ENCODE peak calls at places on chromosomes 11 and 22, in seven cellular contexts. Y is K562, L is A673, M is right cardiac atrium, N is heart right ventricle, J is GM23248, T is neural progenitor cell. C is an unnamed sample.

GRCh38 chr11:36278531-36279245 is 10.5 kb downstream of the COMMD9 start:
- DNase-seq in Y (no peak), L (no peak), M (no peak), N (no peak), J (no peak), T (peak), C (no peak)

GRCh38 chr11:87926250-87926970 is 248.8 kb downstream of the RAB38 start:
- DNase-seq in Y (no peak), L (no peak), M (no peak), N (no peak), J (peak), T (no peak), C (no peak)

GRCh38 chr22:44088976-44089570 is 65.0 kb downstream of the PARVB start:
- DNase-seq in Y (no peak), L (no peak), M (peak), N (peak), J (peak), T (no peak), C (no peak)

GRCh38 chr11:2797741-2798361 is 87.7 kb downstream of the CDKN1C start:
- DNase-seq in Y (no peak), L (no peak), M (peak), N (no peak), J (no peak), T (no peak), C (no peak)

GRCh38 chr22:50017701-50018224 is 5.2 kb upstream of the IL17REL start:
- DNase-seq in Y (no peak), L (no peak), M (no peak), N (no peak), J (no peak), T (no peak), C (no peak)

GRCh38 chr11:118434553-118435232 is 1.6 kb upstream of the KMT2A start:
- DNase-seq in Y (peak), L (peak), M (peak), N (peak), J (peak), T (peak), C (peak)

GRCh38 chr11:5489571-5490357 is 1.3 kb downstream of the OR52D1 start:
- DNase-seq in Y (no peak), L (no peak), M (no peak), N (no peak), J (no peak), T (no peak), C (no peak)

GRCh38 chr22:48827904-48828555 is 999.6 kb downstream of the BRD1 start:
- DNase-seq in Y (no peak), L (no peak), M (no peak), N (no peak), J (no peak), T (no peak), C (no peak)

GRCh38 chr11:47551086-47551485 is 1.8 kb downstream of the CELF1 start:
- DNase-seq in Y (peak), L (peak), M (no peak), N (no peak), J (peak), T (peak), C (peak)

GRCh38 chr11:976431-977160 is 50.9 kb downstream of the AP2A2 start:
- DNase-seq in Y (no peak), L (no peak), M (peak), N (no peak), J (peak), T (no peak), C (no peak)

GRCh38 chr22:38709306-38709705 is 3.6 kb downstream of the GTPBP1 start:
- DNase-seq in Y (no peak), L (no peak), M (no peak), N (no peak), J (no peak), T (no peak), C (peak)

GRCh38 chr11:75147875-75148263 is 3.0 kb upstream of the SLCO2B1 start:
- DNase-seq in Y (no peak), L (no peak), M (peak), N (peak), J (no peak), T (no peak), C (no peak)

GRCh38 chr11:117435296-117435695 is 107.6 kb downstream of the CEP164 start:
- DNase-seq in Y (no peak), L (no peak), M (no peak), N (no peak), J (no peak), T (no peak), C (no peak)

GRCh38 chr11:67120456-67120855 is 1.4 kb downstream of the KDM2A start:
- DNase-seq in Y (no peak), L (no peak), M (no peak), N (no peak), J (peak), T (no peak), C (no peak)

GRCh38 chr11:72609045-72609444 is 65.2 kb downstream of the PDE2A start:
- DNase-seq in Y (no peak), L (peak), M (no peak), N (no peak), J (peak), T (peak), C (peak)

GRCh38 chr11:36356201-36356600 is 60.1 kb downstream of the PRR5L start:
- DNase-seq in Y (no peak), L (peak), M (no peak), N (no peak), J (peak), T (no peak), C (peak)

GRCh38 chr11:96259053-96259837 is 83.8 kb downstream of the MAML2 start:
- DNase-seq in Y (no peak), L (no peak), M (no peak), N (no peak), J (peak), T (no peak), C (no peak)

GRCh38 chr11:8808226-8808585 is 102.8 kb upstream of the AKIP1 start:
- DNase-seq in Y (no peak), L (no peak), M (no peak), N (no peak), J (no peak), T (no peak), C (no peak)

GRCh38 chr11:83957038-83957900 is 671.1 kb upstream of the CCDC90B start:
- DNase-seq in Y (no peak), L (no peak), M (no peak), N (no peak), J (no peak), T (no peak), C (no peak)

GRCh38 chr22:21032037-21032842 is at the start of gene SLC7A4:
- DNase-seq in Y (no peak), L (no peak), M (peak), N (no peak), J (no peak), T (peak), C (no peak)

GRCh38 chr11:72777755-72778278 is 16.0 kb downstream of the STARD10 start:
- DNase-seq in Y (no peak), L (no peak), M (peak), N (no peak), J (no peak), T (no peak), C (no peak)

GRCh38 chr11:78986305-78986704 is 411.6 kb upstream of the NARS2 start:
- DNase-seq in Y (no peak), L (no peak), M (no peak), N (no peak), J (no peak), T (no peak), C (no peak)

GRCh38 chr22:46598737-46599424 is 21.3 kb upstream of the GRAMD4 start:
- DNase-seq in Y (no peak), L (no peak), M (no peak), N (no peak), J (no peak), T (no peak), C (no peak)

GRCh38 chr11:76010051-76010450 is 195.0 kb downstream of the UVRAG start:
- DNase-seq in Y (no peak), L (no peak), M (no peak), N (no peak), J (no peak), T (no peak), C (no peak)

GRCh38 chr11:74453373-74453975 is 13.9 kb downstream of the KCNE3 start:
- DNase-seq in Y (peak), L (peak), M (peak), N (peak), J (peak), T (peak), C (peak)

GRCh38 chr22:44906999-44907644 is 102.7 kb downstream of the PHF21B start:
- DNase-seq in Y (no peak), L (no peak), M (no peak), N (no peak), J (no peak), T (no peak), C (no peak)

GRCh38 chr11:62806611-62807121 is 1.4 kb upstream of the NXF1 start:
- DNase-seq in Y (no peak), L (no peak), M (no peak), N (peak), J (peak), T (no peak), C (peak)

GRCh38 chr11:45209904-45210699 is 63.7 kb downstream of the PRDM11 start:
- DNase-seq in Y (no peak), L (peak), M (peak), N (peak), J (peak), T (peak), C (peak)

GRCh38 chr22:25402501-25403283 is 161.8 kb upstream of the GRK3 start:
- DNase-seq in Y (no peak), L (peak), M (peak), N (peak), J (peak), T (no peak), C (no peak)

GRCh38 chr22:26942301-26942927 is 285.0 kb downstream of the MIAT start:
- DNase-seq in Y (no peak), L (no peak), M (no peak), N (no peak), J (no peak), T (peak), C (no peak)

GRCh38 chr22:31154975-31155374 is 5.0 kb upstream of the RNF185 start:
- DNase-seq in Y (no peak), L (no peak), M (no peak), N (no peak), J (no peak), T (no peak), C (no peak)
- H3K27ac ChIP-seq in Y (no peak), L (no peak), M (peak), N (peak), J (peak), T (no peak), C (no peak)

GRCh38 chr11:64876835-64877341 is 1.5 kb downstream of the EHD1 start:
- DNase-seq in Y (no peak), L (no peak), M (no peak), N (no peak), J (peak), T (peak), C (no peak)

GRCh38 chr11:64877390-64878222 is 815 bp downstream of the EHD1 start:
- DNase-seq in Y (no peak), L (no peak), M (no peak), N (no peak), J (peak), T (peak), C (peak)

GRCh38 chr11:64879226-64879900 is 942 bp upstream of the EHD1 start:
- DNase-seq in Y (no peak), L (no peak), M (no peak), N (no peak), J (no peak), T (no peak), C (no peak)

GRCh38 chr11:64878494-64879225 is at the start of gene EHD1:
- DNase-seq in Y (peak), L (peak), M (peak), N (peak), J (peak), T (peak), C (peak)

DNA sequence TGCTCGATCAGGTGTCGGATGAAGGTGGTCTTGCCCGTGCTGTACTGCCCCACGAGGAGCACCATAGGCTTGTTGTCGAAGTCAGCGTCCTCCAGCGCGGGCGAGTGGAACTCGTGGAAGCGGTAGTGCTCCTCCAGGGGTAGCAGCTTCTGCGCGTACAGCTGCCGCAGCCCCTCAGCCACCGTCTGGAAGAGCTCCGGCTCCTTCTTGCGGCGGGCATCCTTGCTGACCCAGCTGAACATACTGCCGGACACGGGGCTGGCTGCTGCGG is 263 bp downstream of the EHD1 start:
- DNase-seq in Y (no peak), L (no peak), M (no peak), N (no peak), J (no peak), T (no peak), C (no peak)
- H3K27ac ChIP-seq in Y (peak), L (peak), M (peak), N (peak), J (peak), T (no peak), C (peak)

DNA sequence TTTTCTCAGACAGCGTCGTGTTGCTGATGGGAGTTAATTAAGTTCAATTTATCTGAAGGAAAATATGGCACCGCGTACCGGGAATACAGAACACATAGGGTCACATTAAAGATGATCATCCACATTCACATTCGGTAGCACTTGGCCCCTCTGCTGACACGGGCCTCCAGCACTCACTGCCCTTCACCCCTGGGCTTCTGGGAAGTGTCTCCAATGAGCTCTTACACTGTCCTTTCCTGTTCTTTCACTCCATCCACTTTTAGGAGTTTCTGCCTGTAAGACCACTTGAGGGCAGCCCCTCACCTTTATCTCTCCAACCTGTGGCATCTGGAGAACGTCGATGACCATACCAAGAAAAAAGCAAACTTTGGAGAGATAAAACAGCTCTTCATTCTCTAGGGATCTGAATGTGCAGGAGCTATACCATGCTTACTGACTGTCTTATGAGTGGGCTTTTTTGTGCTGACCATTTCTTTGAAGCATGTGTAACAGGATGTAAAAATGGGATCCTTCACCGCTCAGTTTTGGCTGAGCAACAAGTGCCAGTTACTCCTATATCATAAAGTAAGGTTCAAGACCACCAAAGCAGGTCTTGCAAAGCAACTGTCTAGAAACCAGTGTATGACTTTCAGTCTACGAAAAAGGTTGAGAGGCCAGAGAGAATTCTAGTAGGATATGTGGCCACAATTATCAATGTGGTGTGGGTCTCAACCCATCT is 1.1 kb upstream of the SERGEF start:
- DNase-seq in Y (no peak), L (no peak), M (no peak), N (no peak), J (peak), T (peak), C (peak)
- H3K27ac ChIP-seq in Y (no peak), L (no peak), M (no peak), N (peak), J (no peak), T (no peak), C (peak)

GRCh38 chr22:30219049-30219448 is 27.5 kb downstream of the LIF start:
- DNase-seq in Y (peak), L (no peak), M (no peak), N (no peak), J (no peak), T (no peak), C (no peak)

GRCh38 chr22:30220338-30221009 is 26.1 kb downstream of the LIF start:
- DNase-seq in Y (no peak), L (no peak), M (no peak), N (no peak), J (no peak), T (no peak), C (no peak)

GRCh38 chr22:30216710-30217109 is 29.8 kb downstream of the LIF start:
- DNase-seq in Y (peak), L (no peak), M (no peak), N (no peak), J (no peak), T (no peak), C (no peak)

GRCh38 chr22:30219668-30220278 is 26.8 kb downstream of the LIF start:
- DNase-seq in Y (no peak), L (no peak), M (no peak), N (no peak), J (no peak), T (no peak), C (no peak)

DNA sequence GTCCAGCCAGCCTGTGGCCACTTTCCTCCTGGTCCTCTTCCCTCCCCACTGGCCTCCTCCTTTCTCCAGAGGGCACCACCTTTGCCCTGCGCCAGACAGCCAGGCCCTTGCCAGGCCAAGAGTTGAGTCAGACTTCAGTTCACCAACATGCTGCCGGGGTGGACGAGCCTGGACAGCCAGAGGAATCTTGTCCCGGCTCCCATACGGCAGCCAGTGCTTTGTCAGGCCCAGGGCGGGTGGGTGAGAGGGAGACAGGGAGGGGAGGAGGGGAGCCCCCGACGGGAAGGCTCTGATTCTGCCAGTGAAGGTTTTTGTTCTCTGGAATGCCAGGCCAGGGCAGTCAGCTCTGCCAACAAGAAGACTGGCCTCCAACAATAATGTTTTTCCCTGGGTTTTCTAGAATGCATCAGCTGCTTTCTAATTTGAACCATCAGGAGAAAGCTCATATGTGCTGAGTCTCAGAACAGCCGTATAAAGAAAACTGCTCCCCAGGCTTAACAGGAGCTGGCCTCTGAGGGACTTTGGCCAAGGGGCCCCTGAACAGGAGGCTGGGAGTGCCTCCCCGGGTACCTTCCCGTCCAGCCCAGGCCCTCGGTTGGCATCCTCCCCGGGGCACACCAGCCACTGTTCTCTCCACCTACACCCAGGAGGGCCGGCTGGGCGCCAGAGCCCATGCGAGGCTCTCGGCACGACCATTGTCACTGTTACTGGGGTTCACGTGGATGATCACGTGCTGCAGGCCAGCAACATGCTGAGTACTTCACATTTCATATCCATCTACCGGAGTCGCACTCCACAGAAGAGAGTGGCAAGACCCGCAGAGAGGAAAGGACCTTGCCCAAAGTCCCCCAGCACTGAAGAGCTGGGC is 28.6 kb downstream of the LIF start:
- DNase-seq in Y (no peak), L (no peak), M (no peak), N (no peak), J (peak), T (no peak), C (no peak)
- H3K27ac ChIP-seq in Y (no peak), L (no peak), M (no peak), N (no peak), J (no peak), T (no peak), C (no peak)

GRCh38 chr11:133479209-133479608 is 53.1 kb downstream of the OPCML start:
- DNase-seq in Y (no peak), L (no peak), M (no peak), N (no peak), J (no peak), T (no peak), C (no peak)
- H3K27ac ChIP-seq in Y (no peak), L (no peak), M (no peak), N (no peak), J (no peak), T (no peak), C (no peak)

DNA sequence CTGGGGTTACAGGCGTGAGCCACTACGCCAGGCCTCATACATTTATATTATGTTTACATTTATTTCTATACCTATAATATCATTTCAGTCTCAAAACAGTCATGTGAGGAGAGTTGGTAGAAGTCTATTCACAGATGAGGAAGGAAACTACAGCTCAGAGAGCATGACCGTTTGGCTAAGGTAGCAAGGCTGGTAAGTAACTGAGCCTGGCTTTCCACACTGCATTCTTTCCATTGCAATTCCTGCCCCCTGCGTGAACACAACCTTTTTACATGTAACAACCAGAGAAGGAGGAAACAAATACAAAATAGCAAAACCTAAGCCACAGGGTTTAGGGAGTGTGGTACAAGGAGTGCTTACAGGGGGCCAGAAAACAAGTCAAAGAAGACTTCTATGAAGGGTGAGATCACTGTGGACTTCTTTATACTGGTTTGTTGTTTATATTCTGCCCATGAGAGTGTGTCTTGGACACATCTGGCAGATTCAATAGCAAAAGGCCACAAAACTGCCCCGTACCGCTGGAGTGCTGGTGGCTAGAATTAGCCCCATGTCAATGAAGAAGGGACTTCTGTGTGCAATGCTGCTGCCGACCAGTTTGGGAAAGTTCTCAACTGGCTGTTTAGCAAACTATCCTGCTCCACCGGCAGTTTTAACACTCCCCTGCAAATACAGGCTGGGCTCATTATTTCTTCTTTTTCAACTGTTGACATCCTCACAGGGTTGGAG is 19.0 kb downstream of the MICAL3 start:
- DNase-seq in Y (no peak), L (no peak), M (no peak), N (no peak), J (no peak), T (no peak), C (peak)
- H3K27ac ChIP-seq in Y (no peak), L (no peak), M (no peak), N (peak), J (no peak), T (no peak), C (peak)

C was measured in Karpas-422.